ENCODE peak calls at places on chromosomes 6 and 20, in six cellular contexts. S is keratinocyte, O is testis, E is uterus, Z is heart left ventricle, C is HepG2. R is an unnamed sample.

GRCh38 chr6:8238772-8239683 is 136.7 kb upstream of the EEF1E1 start:
- DNase-seq in S (no peak), O (no peak), E (no peak), Z (no peak), C (no peak), R (no peak)

GRCh38 chr6:158501638-158502592 is 58.0 kb upstream of the TMEM181 start:
- DNase-seq in S (no peak), O (no peak), E (no peak), Z (no peak), C (no peak), R (no peak)

GRCh38 chr6:29763491-29764289 is 40.5 kb downstream of the HLA-F start:
- DNase-seq in S (peak; percentile 44), O (no peak), E (no peak), Z (no peak), C (no peak), R (no peak)

GRCh38 chr6:118791499-118791898 is 102.5 kb upstream of the ASF1A start:
- DNase-seq in S (no peak), O (no peak), E (no peak), Z (no peak), C (no peak), R (no peak)

GRCh38 chr6:110296151-110297028 is 61.8 kb downstream of the METTL24 start:
- DNase-seq in S (no peak), O (no peak), E (no peak), Z (no peak), C (no peak), R (no peak)

GRCh38 chr6:36858407-36858981 is 16.1 kb downstream of the PPIL1 start:
- DNase-seq in S (no peak), O (peak; percentile 55), E (peak; percentile 57), Z (no peak), C (peak; percentile 46), R (no peak)

GRCh38 chr6:143680157-143680556 is 2.4 kb downstream of the PHACTR2 start:
- DNase-seq in S (no peak), O (no peak), E (no peak), Z (no peak), C (no peak), R (no peak)

GRCh38 chr6:155259202-155259601 is 4.6 kb upstream of the CLDN20 start:
- DNase-seq in S (no peak), O (no peak), E (no peak), Z (no peak), C (no peak), R (no peak)

GRCh38 chr6:5764401-5764955 is 242.2 kb downstream of the NRN1 start:
- DNase-seq in S (no peak), O (no peak), E (no peak), Z (peak; percentile 69), C (no peak), R (no peak)

GRCh38 chr6:46293641-46294316 is 123.0 kb upstream of the ENPP5 start:
- DNase-seq in S (no peak), O (no peak), E (no peak), Z (no peak), C (no peak), R (no peak)

GRCh38 chr20:41956316-41957050 is 338.3 kb upstream of the CHD6 start:
- DNase-seq in S (no peak), O (peak; percentile 19), E (no peak), Z (no peak), C (peak; percentile 39), R (no peak)

GRCh38 chr20:37265152-37265551 is 3.5 kb upstream of the GHRH start:
- DNase-seq in S (no peak), O (no peak), E (no peak), Z (no peak), C (no peak), R (no peak)

GRCh38 chr6:113586413-113586812 is 270.7 kb upstream of the MARCKS start:
- DNase-seq in S (peak; percentile 2), O (no peak), E (no peak), Z (no peak), C (no peak), R (no peak)

GRCh38 chr20:40471261-40471629 is 217.8 kb downstream of the MAFB start:
- DNase-seq in S (no peak), O (peak; percentile 17), E (no peak), Z (no peak), C (no peak), R (no peak)
- TF ChIP-seq CTCF in S (peak; percentile 41), O (no peak), E (peak; percentile 3), Z (no peak), C (peak; percentile 27), R (peak; percentile 25)

DNA sequence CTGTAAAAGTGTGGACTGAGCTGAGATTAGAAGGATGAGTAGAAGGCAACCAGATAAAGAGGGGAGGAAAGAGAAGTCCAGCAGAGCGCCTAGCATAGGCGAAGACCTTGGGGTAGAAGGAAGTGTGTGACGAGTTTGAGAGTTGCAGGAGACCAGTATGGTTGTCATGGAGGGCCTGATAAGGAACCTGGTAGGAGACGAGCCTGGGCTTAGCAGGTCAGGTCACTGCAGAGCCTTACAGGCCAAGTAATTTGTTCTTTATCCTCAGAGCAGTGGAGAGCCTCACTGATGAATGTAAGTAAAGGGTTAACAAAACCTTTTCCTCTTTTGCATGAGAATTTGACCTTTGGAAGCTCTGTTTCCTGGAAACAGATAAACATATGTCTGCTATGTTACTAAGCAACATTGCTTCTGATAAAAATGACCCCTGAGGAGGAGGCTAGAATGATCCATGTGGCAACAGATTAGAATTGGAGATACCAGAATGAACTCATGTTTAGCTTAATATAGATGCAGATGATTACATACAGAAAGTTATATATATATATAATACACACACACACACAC is 2.9 kb upstream of the TMEM74B start:
- DNase-seq in S (no peak), O (no peak), E (no peak), Z (no peak), C (peak; percentile 96), R (no peak)
- H3K27me3 ChIP-seq in S (peaks cover 36% of the 10 kb centered on the region), O (no peaks in the 10 kb centered on the region), E (peaks cover 3% of the 10 kb centered on the region), Z (no peaks in the 10 kb centered on the region), C (no peaks in the 10 kb centered on the region), R (no peaks in the 10 kb centered on the region)

GRCh38 chr6:141610741-141611140 is 522.0 kb upstream of the GJE1 start:
- DNase-seq in S (no peak), O (no peak), E (no peak), Z (no peak), C (peak; percentile 7), R (no peak)
- TF ChIP-seq CTCF in S (peak; percentile 37), O (no peak), E (no peak), Z (no peak), C (peak; percentile 28), R (no peak)

DNA sequence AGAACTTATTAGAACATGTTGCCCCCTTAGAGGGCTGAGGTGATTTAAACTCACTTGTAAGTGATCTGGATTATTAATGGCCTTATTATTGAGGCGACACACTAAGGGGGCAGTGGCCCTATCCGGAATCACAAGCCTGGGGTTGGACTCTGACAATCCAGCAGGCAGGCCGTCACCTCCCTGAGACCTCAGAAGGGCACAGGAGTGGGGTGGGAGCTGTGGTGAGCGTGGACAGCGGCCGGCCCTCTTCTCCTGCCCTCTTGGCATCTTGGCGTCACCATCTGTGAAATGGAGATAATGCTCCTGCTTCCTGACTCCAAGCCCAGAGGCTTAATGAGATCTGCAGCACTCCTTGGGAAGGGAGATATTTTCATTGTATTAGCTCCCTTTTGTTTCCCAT is 15.6 kb upstream of the UQCC2 start:
- DNase-seq in S (no peak), O (no peak), E (no peak), Z (no peak), C (no peak), R (no peak)
- H3K27me3 ChIP-seq in S (peaks cover 30% of the 10 kb centered on the region), O (no peaks in the 10 kb centered on the region), E (no peaks in the 10 kb centered on the region), Z (no peaks in the 10 kb centered on the region), C (no peaks in the 10 kb centered on the region), R (no peaks in the 10 kb centered on the region)

DNA sequence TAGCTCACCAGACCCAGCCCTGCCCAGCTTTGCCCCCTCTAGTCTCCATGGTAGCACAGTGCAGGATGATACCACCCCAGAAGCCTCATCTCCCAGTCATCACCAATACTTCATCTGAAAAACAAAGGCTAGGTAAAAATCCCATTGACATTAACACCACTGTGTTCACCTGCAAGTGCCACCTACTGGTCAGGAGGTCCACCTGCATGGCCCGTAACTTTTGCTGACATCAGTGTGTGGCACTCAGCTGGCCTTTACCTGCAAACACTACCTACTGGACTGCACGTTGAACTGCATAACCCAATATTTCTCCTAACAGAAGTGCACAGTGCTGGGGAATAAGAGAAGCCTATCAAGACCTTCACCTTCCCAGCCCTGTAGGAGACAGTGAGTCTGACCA is 234.7 kb upstream of the ADGRB3 start:
- DNase-seq in S (no peak), O (no peak), E (no peak), Z (no peak), C (no peak), R (no peak)
- TF ChIP-seq CTCF in S (no peak), O (no peak), E (no peak), Z (no peak), C (no peak), R (no peak)

R was measured in Peyer's patch.